ENCODE peak calls at places on chromosomes 2 and 18, in four cellular contexts. K, N, Y and Q are unnamed samples. For H4K20me1, the result is how much of the 10 kb centered on the place peaks cover.

GRCh38 chr2:239477606-239478005 is 76.8 kb upstream of the HDAC4 start:
- DNase-seq in K (no peak), N (no peak), Y (no peak), Q (no peak)

GRCh38 chr18:47260138-47260923 is 8.9 kb upstream of the SKOR2 start:
- DNase-seq in K (peak), N (peak), Y (peak), Q (peak)

GRCh38 chr18:63088262-63088661 is 231.3 kb downstream of the BCL2 start:
- DNase-seq in K (no peak), N (no peak), Y (peak), Q (no peak)

GRCh38 chr2:232308986-232309385 is 69.6 kb upstream of the ALPP start:
- DNase-seq in K (no peak), N (no peak), Y (no peak), Q (no peak)

GRCh38 chr18:76414936-76415621 is 80.0 kb downstream of the ZNF516 start:
- DNase-seq in K (no peak), N (no peak), Y (no peak), Q (no peak)

GRCh38 chr2:1972948-1973347 is 228.6 kb upstream of the PXDN start:
- DNase-seq in K (no peak), N (no peak), Y (no peak), Q (peak)

GRCh38 chr2:215137741-215138340 is 585 bp downstream of the ABCA12 start:
- DNase-seq in K (peak), N (no peak), Y (no peak), Q (peak)

GRCh38 chr2:11764359-11764758 is 17.9 kb downstream of the LPIN1 start:
- DNase-seq in K (no peak), N (no peak), Y (no peak), Q (no peak)

GRCh38 chr2:33229646-33230045 is 246.8 kb upstream of the RASGRP3 start:
- DNase-seq in K (no peak), N (no peak), Y (no peak), Q (no peak)

GRCh38 chr2:224570328-224570993 is 14.7 kb downstream of the CUL3 start:
- DNase-seq in K (peak), N (no peak), Y (no peak), Q (peak)
- H4K20me1 ChIP-seq in K (half or more), N (under half), Y (half or more), Q (half or more)

DNA sequence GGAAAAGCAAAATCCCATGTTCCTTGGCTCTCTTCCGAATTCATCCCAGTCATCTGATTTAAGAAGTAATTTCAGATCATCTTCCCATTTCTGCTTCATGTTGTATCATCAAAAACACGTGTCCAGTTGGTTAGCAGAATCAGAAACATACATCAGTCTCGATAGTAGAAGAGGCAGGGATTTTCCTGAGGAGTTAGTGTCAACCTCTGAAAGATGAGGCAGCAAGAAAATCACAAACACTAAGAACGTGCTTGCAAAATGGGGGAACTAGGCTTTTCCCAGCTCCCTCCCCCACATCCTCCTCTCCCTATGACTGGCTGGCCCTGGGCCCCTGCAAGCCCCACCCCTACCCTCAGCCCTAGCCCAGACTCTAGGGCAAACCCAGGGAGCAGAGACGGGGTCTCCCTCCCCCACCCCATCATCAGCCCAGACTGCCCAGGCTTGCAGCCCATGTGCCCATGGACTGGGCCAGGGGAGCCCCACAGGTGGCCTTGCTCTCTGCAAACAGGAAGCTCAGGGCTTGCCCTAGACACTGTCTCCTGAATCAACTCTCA is 161.0 kb upstream of the ID2 start:
- DNase-seq in K (no peak), N (no peak), Y (no peak), Q (no peak)
- H3K4me2 ChIP-seq in K (no peak), N (no peak), Y (no peak), Q (no peak)

GRCh38 chr2:74201596-74201995 is 3.2 kb downstream of the MTHFD2 start:
- DNase-seq in K (peak), N (no peak), Y (no peak), Q (peak)

GRCh38 chr2:74205113-74205512 is 6.7 kb downstream of the MTHFD2 start:
- DNase-seq in K (no peak), N (no peak), Y (no peak), Q (no peak)

GRCh38 chr2:74204436-74204835 is 6.0 kb downstream of the MTHFD2 start:
- DNase-seq in K (no peak), N (no peak), Y (no peak), Q (no peak)

GRCh38 chr2:74205586-74205985 is 7.2 kb downstream of the MTHFD2 start:
- DNase-seq in K (no peak), N (no peak), Y (no peak), Q (no peak)

DNA sequence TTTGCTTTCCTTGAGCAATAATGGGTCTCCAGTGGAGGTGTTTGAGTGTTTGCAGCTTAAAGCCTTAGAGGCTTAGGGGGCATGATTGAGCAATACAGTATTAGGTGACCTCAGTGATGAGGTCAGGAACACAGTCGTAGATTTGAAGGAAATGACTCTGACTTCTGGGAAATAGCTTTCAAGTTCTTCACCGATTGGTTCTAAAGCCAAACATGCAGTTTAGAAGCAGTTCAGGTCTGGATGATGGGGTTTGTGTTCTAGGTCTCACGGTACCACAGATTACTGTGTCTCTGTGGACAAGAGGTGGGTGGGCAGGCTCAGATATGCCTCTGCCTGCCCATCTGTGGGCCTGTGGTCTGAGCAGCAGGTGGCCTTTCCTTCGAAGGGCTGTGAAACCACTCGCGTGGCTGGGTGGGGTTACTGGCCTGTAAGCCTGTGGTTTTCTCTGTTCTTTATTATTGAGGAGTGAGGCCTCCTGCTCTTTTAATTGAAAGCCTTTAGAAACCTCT is 7.8 kb downstream of the MTHFD2 start:
- DNase-seq in K (peak), N (peak), Y (no peak), Q (peak)
- H4K20me1 ChIP-seq in K (half or more), N (under half), Y (half or more), Q (half or more)

DNA sequence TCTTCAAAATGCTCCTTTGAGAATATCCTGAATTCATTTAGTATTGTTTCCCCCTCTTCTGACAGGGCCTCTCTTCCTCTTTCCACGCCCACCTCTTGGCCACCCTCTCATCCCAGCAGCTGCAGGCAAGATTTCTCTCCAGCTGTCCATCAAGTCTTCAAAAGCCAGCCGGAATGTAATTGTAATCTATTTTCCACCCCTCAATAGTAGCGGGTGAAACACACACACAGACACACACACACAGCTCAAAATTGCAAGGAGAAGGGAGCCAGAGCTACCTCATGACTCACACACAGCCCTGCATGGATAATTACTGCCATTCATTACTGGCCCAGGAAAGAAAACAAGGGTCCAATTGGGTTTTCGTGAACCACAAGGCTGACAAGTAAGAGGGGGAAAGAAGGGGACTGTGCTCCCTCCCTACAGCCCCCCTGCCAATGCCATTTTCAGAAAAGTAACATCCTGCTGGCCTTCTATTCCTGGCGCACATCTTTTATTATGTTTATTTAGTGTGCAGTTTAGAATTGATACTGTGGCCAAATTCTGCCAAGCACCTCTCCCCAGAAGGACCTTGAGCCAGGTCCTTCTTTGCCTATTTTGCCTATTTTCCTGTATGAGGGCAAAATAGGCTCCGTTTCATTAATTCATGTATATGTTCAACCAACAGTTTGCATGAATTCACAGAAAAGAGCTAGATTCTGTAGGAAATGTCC is 135.8 kb downstream of the MYO3B start:
- DNase-seq in K (no peak), N (no peak), Y (no peak), Q (peak)
- H3K4me2 ChIP-seq in K (no peak), N (no peak), Y (no peak), Q (peak)

GRCh38 chr2:241234066-241234790 is 45.8 kb downstream of the ANO7 start:
- DNase-seq in K (no peak), N (no peak), Y (no peak), Q (no peak)

GRCh38 chr2:241230435-241230834 is 42.0 kb downstream of the ANO7 start:
- DNase-seq in K (no peak), N (no peak), Y (no peak), Q (no peak)

GRCh38 chr2:241235396-241235795 is 46.9 kb downstream of the ANO7 start:
- DNase-seq in K (no peak), N (no peak), Y (no peak), Q (no peak)

GRCh38 chr2:241234962-241235361 is 46.5 kb downstream of the ANO7 start:
- DNase-seq in K (no peak), N (no peak), Y (no peak), Q (no peak)

DNA sequence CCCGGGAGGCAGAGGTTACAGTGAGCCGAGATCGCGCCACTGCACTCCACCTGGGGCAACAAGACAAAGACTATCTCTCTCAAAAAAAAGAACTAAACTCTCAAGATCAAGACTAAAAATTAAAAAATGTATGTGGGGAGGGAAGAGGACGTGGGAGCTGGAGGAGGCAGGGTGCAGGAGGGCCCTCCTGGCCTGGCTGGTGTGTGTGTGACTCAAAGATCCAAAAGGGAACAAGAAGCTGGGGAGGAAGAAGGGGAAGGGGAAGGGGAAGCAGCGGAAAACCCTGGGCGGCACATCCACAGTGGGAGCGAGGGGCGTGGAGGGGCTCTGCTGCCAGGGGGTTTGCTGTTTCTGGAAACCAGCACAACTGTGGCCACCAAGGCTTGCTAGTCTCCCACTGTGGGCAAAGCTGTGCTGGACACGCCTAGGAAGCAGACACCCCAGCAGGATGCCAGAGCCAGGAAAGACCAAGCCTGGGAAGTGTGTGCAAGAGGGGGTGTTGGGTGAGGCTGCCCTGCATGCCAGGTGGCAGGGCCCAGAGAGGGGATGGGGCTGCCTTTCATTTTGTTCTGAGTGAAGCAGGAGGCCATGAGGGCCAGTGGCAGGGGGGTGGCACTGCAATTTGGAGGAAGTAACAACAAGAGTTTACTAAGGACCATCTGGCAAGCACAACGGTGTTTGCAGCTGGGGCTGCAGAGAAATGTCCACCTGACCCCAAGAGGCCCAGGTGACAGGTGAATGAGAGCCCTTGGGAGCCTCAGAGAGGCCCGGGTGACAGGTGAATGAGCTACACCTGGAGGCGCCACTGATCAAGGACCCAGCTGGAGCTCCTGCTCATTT is 44.5 kb downstream of the ANO7 start:
- DNase-seq in K (no peak), N (no peak), Y (no peak), Q (no peak)
- H4K20me1 ChIP-seq in K (half or more), N (under half), Y (under half), Q (half or more)

GRCh38 chr18:24112874-24113615 is 25.8 kb upstream of the CABYR start:
- DNase-seq in K (peak), N (no peak), Y (no peak), Q (peak)

GRCh38 chr18:24115628-24116027 is 23.2 kb upstream of the CABYR start:
- DNase-seq in K (no peak), N (no peak), Y (no peak), Q (no peak)

GRCh38 chr18:24111936-24112335 is 26.9 kb upstream of the CABYR start:
- DNase-seq in K (no peak), N (no peak), Y (no peak), Q (no peak)

GRCh38 chr18:24112464-24112863 is 26.4 kb upstream of the CABYR start:
- DNase-seq in K (no peak), N (no peak), Y (no peak), Q (no peak)

GRCh38 chr18:24114924-24115549 is 23.8 kb upstream of the CABYR start:
- DNase-seq in K (peak), N (no peak), Y (no peak), Q (no peak)
- H3K4me2 ChIP-seq in K (no peak), N (no peak), Y (no peak), Q (no peak)

GRCh38 chr2:65069425-65069824 is 13.2 kb downstream of the CEP68 start:
- DNase-seq in K (no peak), N (no peak), Y (no peak), Q (no peak)
- H4K20me1 ChIP-seq in K (under half), N (under half), Y (under half), Q (half or more)